ENCODE peak calls at places on chromosome 14, in six cellular contexts. T, K, R, U, N and F are unnamed samples.

GRCh38 chr14:95562892-95563685 is 28.2 kb downstream of the GLRX5 start:
- DNase-seq in U (no peak), N (no peak), T (no peak), R (no peak), K (no peak), F (no peak)

GRCh38 chr14:105333613-105334364 is 19.2 kb downstream of the PACS2 start:
- DNase-seq in T (no peak), R (no peak), U (no peak), K (no peak), N (no peak), F (no peak)

GRCh38 chr14:77991128-77991772 is 178.9 kb upstream of the NRXN3 start:
- DNase-seq in R (peak), K (no peak), N (peak), T (no peak), U (no peak), F (no peak)

GRCh38 chr14:96145116-96145864 is 59.3 kb upstream of the BDKRB2 start:
- DNase-seq in K (no peak), N (no peak), T (no peak), R (no peak), U (no peak), F (no peak)

GRCh38 chr14:102663031-102663430 is 70.6 kb downstream of the RCOR1 start:
- DNase-seq in U (no peak), R (no peak), N (no peak), K (no peak), T (no peak), F (no peak)

GRCh38 chr14:102510616-102511520 is 1.3 kb upstream of the ANKRD9 start:
- DNase-seq in T (no peak), R (no peak), K (peak), U (peak), N (no peak), F (no peak)

GRCh38 chr14:21071225-21072041 is 1.3 kb downstream of the ARHGEF40 start:
- DNase-seq in T (peak), K (no peak), N (peak), U (peak), R (peak), F (no peak)

GRCh38 chr14:78075610-78076277 is 94.4 kb upstream of the NRXN3 start:
- DNase-seq in U (no peak), R (no peak), T (no peak), K (no peak), N (no peak), F (no peak)

GRCh38 chr14:59187802-59188460 is 536 bp upstream of the DAAM1 start:
- DNase-seq in K (no peak), U (peak), N (peak), R (no peak), T (no peak), F (no peak)

GRCh38 chr14:66008631-66009030 is 477.5 kb upstream of the CCDC196 start:
- DNase-seq in U (no peak), T (no peak), K (no peak), N (no peak), R (peak), F (no peak)

GRCh38 chr14:93712838-93713724 is 75.2 kb downstream of the PRIMA1 start:
- DNase-seq in R (no peak), N (no peak), T (no peak), U (no peak), K (no peak), F (no peak)

GRCh38 chr14:100271247-100271939 is 32.4 kb downstream of the YY1 start:
- DNase-seq in K (no peak), T (no peak), N (no peak), R (no peak), U (peak), F (no peak)

GRCh38 chr14:102187044-102187443 is 47.3 kb downstream of the WDR20 start:
- DNase-seq in K (no peak), U (no peak), R (no peak), T (peak), N (no peak), F (peak)

GRCh38 chr14:84969501-84969900 is 560.4 kb upstream of the FLRT2 start:
- DNase-seq in R (no peak), U (no peak), N (no peak), T (no peak), K (no peak), F (no peak)

GRCh38 chr14:29911815-29912214 is 15.8 kb downstream of the PRKD1 start:
- DNase-seq in U (no peak), K (no peak), N (no peak), T (no peak), R (no peak), F (no peak)

GRCh38 chr14:75484711-75485429 is 37.4 kb upstream of the BATF start:
- DNase-seq in T (no peak), R (no peak), K (no peak), N (no peak), U (no peak), F (no peak)

GRCh38 chr14:104882325-104882973 is 17.4 kb downstream of the CEP170B start:
- DNase-seq in U (no peak), N (no peak), R (no peak), K (peak), T (no peak), F (no peak)

GRCh38 chr14:61547186-61548121 is 147.9 kb upstream of the HIF1A start:
- DNase-seq in K (no peak), T (no peak), N (no peak), U (no peak), R (no peak), F (no peak)

GRCh38 chr14:35229495-35230089 is 62.6 kb upstream of the PSMA6 start:
- DNase-seq in N (no peak), U (no peak), R (peak), K (no peak), T (no peak), F (no peak)

GRCh38 chr14:88204221-88204620 is 118.8 kb downstream of the KCNK10 start:
- DNase-seq in K (no peak), N (no peak), T (no peak), U (no peak), R (no peak), F (no peak)